ENCODE peak calls at places on chromosomes 5 and 9, in six cellular contexts. E is right lobe of liver, I is cardiac muscle cell, R is mesenchymal stem cell, A is BE2C, L is left ventricle myocardium inferior. Q is an unnamed sample. For H3K4me1, the result is how much of the 10 kb centered on the place peaks cover.

GRCh38 chr5:73160239-73160671 is 12.7 kb upstream of the TMEM174 start:
- DNase-seq in E (no peak), I (no peak), R (no peak), A (no peak), L (no peak), Q (no peak)

GRCh38 chr9:79390077-79390673 is 181.6 kb upstream of the TLE4 start:
- DNase-seq in E (no peak), I (no peak), R (peak), A (no peak), L (no peak), Q (no peak)

GRCh38 chr9:21679432-21679831 is 123.0 kb upstream of the MTAP start:
- DNase-seq in E (no peak), I (peak), R (no peak), A (no peak), L (no peak), Q (no peak)

GRCh38 chr9:85742630-85742928 is 825 bp upstream of the AGTPBP1 start:
- DNase-seq in E (no peak), I (peak), R (peak), A (no peak), L (no peak), Q (no peak)

GRCh38 chr5:52838306-52839015 is 50.7 kb downstream of the ITGA1 start:
- DNase-seq in E (no peak), I (no peak), R (peak), A (no peak), L (no peak), Q (no peak)

GRCh38 chr9:4223434-4223833 is 76.4 kb downstream of the GLIS3 start:
- DNase-seq in E (no peak), I (no peak), R (no peak), A (no peak), L (no peak), Q (no peak)

GRCh38 chr5:169251685-169252084 is 49.3 kb downstream of the SLIT3 start:
- DNase-seq in E (no peak), I (no peak), R (no peak), A (peak), L (no peak), Q (no peak)

GRCh38 chr5:61306531-61307195 is 25.4 kb upstream of the ZSWIM6 start:
- DNase-seq in E (no peak), I (peak), R (peak), A (no peak), L (no peak), Q (no peak)

GRCh38 chr9:80547613-80548012 is 975.8 kb downstream of the TLE4 start:
- DNase-seq in E (no peak), I (no peak), R (no peak), A (no peak), L (no peak), Q (no peak)
- H3K4me1 ChIP-seq in E (under half), I (under half), R (under half), A (under half), L (under half), Q (under half)

DNA sequence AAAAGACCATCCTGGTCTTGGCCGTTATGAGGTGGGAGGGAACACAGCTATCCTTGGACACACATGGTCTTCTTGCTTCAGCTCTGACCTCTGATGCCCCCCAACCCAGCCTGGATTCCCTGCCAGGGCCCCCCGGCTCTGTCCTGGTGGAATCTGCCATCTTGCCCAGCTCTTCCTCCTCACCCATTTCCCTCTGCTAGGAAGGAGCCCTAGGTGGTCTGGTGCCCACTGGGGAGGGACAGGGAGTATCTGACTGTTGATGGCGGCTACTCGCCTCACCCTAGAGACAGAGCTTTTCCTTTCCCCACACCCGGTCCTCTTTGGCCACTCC is 30.1 kb downstream of the CXXC5 start:
- DNase-seq in E (no peak), I (no peak), R (no peak), A (no peak), L (no peak), Q (no peak)
- H3K4me1 ChIP-seq in E (under half), I (under half), R (half or more), A (under half), L (half or more), Q (under half)

GRCh38 chr5:172898513-172899369 is 60.5 kb upstream of the RPL26L1 start:
- DNase-seq in E (no peak), I (no peak), R (no peak), A (no peak), L (no peak), Q (no peak)
- H3K4me1 ChIP-seq in E (half or more), I (under half), R (half or more), A (under half), L (half or more), Q (under half)

DNA sequence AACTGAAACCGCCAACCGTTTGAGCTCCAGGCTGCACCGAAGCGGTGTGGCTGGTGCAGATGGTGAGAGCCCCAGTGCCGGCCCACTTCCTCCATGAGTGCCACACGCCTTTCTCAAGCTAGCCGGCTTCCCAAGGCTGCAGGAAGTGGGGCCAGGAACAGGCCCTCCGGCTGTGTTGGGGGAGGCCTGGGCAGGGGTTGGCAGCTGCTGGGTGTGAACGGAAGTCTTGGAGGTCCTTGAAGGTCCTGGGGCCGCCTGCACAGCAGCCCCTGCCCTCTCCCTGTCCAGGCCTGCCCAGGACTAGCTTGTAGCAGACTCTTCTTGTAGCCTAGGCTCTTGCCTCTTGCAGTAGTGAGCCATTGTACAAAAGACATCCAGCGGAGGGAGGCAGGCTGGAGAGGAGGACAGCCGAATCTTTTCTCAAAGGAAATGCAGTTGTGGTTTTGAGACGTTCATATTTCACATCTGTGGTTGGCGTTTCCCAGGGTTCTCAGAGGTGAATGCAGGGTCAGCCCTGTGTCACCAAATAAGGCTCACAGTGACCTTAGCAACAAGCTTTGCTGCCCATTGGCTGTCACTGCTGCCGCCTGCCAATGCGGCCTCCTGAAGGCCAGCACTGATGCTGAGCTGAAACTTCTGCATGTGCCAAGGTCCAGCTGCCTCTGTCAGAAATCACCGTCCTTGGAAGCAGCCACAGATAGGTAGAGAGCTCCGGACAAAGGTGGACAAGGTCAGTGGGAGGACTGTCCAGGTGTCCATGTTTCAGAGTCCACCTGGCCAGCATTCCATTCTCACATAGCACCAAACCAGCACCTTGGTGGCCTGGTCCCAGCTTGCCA is 23.9 kb downstream of the IRF1 start:
- DNase-seq in E (peak), I (peak), R (peak), A (no peak), L (peak), Q (peak)
- H3K4me1 ChIP-seq in E (half or more), I (under half), R (under half), A (under half), L (half or more), Q (under half)